ENCODE peak calls at places on chromosome 6, in four cellular contexts. E is transverse colon, W is spleen, N is HCT116. J is an unnamed sample.
A peak's percentile ranks its signal among the peaks of the same experiment; 100 is the strongest.

GRCh38 chr6:46706464-46706863 is 18.8 kb downstream of the TDRD6 start:
- DNase-seq in E (no peak), W (no peak), N (no peak), J (no peak)

GRCh38 chr6:25456249-25456648 is 177.1 kb downstream of the CARMIL1 start:
- DNase-seq in E (no peak), W (no peak), N (no peak), J (no peak)

GRCh38 chr6:137427670-137428290 is 66.4 kb downstream of the OLIG3 start:
- DNase-seq in E (no peak), W (no peak), N (no peak), J (no peak)

GRCh38 chr6:157261606-157262005 is 61.7 kb downstream of the TMEM242 start:
- DNase-seq in E (no peak), W (peak; percentile 42), N (no peak), J (no peak)

GRCh38 chr6:169342655-169343054 is 89.0 kb upstream of the THBS2 start:
- DNase-seq in E (no peak), W (no peak), N (no peak), J (no peak)

GRCh38 chr6:126905917-126906316 is 212.6 kb upstream of the RSPO3 start:
- DNase-seq in E (no peak), W (no peak), N (no peak), J (no peak)

GRCh38 chr6:144149894-144150672 is at the start of gene STX11:
- DNase-seq in E (peak; percentile 76), W (peak; percentile 95), N (no peak), J (peak; percentile 54)

GRCh38 chr6:139016337-139017213 is 12.0 kb upstream of the ABRACL start:
- DNase-seq in E (no peak), W (no peak), N (no peak), J (no peak)

GRCh38 chr6:5786321-5787053 is 220.2 kb downstream of the NRN1 start:
- DNase-seq in E (no peak), W (no peak), N (no peak), J (no peak)

GRCh38 chr6:135884136-135884535 is 32.6 kb downstream of the PDE7B start:
- DNase-seq in E (no peak), W (no peak), N (no peak), J (no peak)

GRCh38 chr6:168095741-168096250 is 16.8 kb upstream of the FRMD1 start:
- DNase-seq in E (no peak), W (peak; percentile 52), N (no peak), J (no peak)

GRCh38 chr6:52788478-52788877 is 15.1 kb downstream of the GSTA1 start:
- DNase-seq in E (no peak), W (no peak), N (no peak), J (no peak)

GRCh38 chr6:150202404-150202803 is 59.6 kb downstream of the PPP1R14C start:
- DNase-seq in E (peak; percentile 70), W (peak; percentile 66), N (no peak), J (no peak)

GRCh38 chr6:155314773-155315515 is 660 bp upstream of the TFB1M start:
- DNase-seq in E (peak; percentile 63), W (no peak), N (peak; percentile 82), J (peak; percentile 34)

GRCh38 chr6:170053966-170054661 is 236.8 kb downstream of the DLL1 start:
- DNase-seq in E (peak; percentile 4), W (peak; percentile 53), N (no peak), J (no peak)

GRCh38 chr6:38452816-38453215 is 186.9 kb downstream of the BTBD9 start:
- DNase-seq in E (no peak), W (no peak), N (no peak), J (no peak)

GRCh38 chr6:39961178-39961577 is 26.9 kb upstream of the MOCS1 start:
- DNase-seq in E (no peak), W (no peak), N (no peak), J (no peak)

GRCh38 chr6:114376611-114377206 is 33.9 kb upstream of the HS3ST5 start:
- DNase-seq in E (no peak), W (no peak), N (no peak), J (no peak)

GRCh38 chr6:130559166-130559565 is 193.3 kb downstream of the TMEM200A start:
- DNase-seq in E (no peak), W (no peak), N (no peak), J (no peak)

DNA sequence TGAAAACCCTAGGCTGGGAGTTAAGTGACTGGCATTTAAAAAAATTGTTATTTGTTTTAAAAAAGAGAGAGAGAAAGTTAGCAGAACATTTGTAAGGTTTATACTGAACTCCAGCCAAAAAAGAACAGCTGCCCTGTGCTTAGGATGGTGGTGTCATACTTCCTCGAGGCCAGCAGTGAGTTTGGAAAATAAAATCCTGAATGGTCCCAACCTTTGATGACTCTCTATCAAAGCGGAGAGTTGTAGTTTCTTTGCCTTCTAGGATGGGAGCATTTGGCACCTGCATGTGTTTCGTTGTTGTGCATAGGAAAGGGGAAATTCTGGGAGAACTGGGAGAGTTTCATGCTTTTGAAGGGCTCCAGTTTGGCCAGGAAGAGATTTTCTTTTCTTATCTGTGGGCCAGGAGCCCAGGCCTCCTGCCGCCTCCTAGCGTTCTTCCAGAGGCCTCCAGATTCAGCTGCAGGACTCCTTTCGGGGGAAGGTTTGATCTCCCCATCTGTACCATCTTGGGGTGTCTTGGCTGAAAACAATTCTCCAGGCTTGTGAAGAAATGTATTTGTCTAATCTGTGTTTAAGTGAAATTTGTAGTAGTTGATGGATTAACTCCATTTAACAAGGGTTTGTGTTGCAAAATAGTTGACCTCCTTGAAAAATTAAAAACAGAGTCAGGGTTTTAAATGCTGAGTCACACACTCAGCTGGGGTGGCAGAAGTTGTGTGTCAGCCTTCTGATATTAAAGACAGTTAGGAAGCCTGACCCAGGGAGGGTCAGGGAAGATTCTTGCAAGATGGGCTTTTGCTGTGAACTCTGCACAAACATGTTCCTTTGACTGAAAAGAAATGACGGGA is 63.4 kb downstream of the TXNDC5 start:
- DNase-seq in E (no peak), W (no peak), N (no peak), J (no peak)
- TF ChIP-seq POLR2AphosphoS5 in E (no peak), W (no peak), N (no peak), J (no peak)

GRCh38 chr6:96086745-96087144 is 71.0 kb downstream of the FUT9 start:
- DNase-seq in E (no peak), W (no peak), N (no peak), J (no peak)

DNA sequence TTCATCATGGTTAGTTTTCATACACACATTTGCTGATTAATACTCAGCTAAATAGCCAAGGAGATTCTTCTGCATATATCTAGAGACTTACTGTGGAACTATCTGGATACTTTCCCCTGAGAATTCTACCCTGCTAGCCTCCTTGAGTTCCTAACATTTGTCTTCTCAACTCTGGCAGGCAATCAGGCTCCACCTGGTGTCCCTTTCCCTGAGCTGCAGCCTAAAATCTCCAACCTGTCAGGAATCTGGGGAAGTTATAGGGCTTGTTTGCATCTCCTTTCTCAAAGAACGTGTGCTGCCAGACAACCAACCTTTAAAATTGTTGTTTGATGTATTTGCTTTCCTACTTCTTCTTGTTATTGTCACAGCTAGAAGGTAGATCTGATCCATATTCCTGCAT is 73.4 kb downstream of the FUT9 start:
- DNase-seq in E (no peak), W (no peak), N (peak; percentile 13), J (no peak)
- TF ChIP-seq CTCF in E (no peak), W (no peak), N (peak; percentile 57), J (no peak)

DNA sequence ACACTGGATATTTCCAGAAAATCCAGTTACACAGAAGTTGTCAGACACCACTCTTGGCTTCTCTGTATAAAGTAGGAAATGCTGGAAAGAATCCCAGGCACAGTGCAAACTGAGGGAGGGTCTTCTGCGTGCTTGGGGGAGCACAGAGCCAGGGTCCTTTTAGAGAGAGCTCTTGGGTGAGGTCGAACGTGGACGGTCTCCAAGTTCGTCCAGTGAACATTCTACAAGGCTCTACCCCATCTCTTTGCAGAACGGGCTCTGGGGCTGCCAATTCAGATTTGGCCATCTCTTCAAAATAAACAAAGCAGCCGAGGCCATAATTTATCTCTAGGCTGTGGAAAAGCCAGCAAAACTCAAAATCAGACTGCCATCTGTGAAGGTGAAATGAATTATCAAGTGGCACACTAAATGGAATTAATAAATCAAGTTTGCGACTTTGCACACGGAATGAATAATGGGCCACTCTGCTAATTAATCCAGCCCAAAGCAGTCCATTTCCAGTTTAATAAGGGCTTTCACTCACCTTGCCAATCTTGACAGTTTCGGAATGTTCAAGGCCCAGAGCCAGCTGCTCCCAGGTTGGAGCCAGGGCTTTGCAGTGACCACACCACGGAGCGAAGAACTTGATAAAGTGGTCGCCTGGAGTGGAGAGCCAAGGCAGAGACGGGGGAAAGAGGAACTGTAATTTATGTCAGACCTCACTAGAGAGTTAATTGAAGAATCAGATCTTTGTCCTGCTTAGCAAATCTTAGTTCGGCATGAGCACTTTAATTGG is 19.3 kb downstream of the TXNDC5 start:
- DNase-seq in E (no peak), W (peak; percentile 24), N (no peak), J (no peak)
- TF ChIP-seq POLR2AphosphoS5 in E (no peak), W (no peak), N (no peak), J (no peak)

DNA sequence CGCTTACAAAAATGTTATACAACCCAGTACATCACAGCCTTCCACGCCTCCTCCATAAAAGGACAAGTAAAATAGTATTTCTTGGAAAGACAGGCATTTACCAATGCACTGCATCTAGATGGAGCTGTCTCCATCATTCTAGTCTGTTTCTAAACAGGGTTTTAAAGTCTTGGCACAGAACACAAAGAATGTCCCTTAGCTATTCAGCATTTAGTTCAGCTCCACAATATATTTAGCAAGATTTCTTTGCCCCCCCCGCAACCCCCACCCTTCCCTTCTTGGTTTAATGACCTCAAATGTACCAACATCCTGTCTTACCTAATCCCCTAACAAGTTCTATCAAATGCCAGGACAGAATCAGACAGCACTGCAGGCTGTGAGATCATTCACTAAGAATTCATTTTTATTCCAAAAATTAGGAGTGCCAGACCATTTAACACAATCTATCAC is 198.6 kb downstream of the BACH2 start:
- DNase-seq in E (peak; percentile 19), W (no peak), N (no peak), J (peak; percentile 56)
- TF ChIP-seq CTCF in E (no peak), W (no peak), N (peak; percentile 15), J (peak; percentile 16)

GRCh38 chr6:89148016-89148750 is 2.3 kb downstream of the PM20D2 start:
- DNase-seq in E (no peak), W (no peak), N (peak; percentile 12), J (no peak)
- TF ChIP-seq POLR2AphosphoS5 in E (no peak), W (no peak), N (no peak), J (no peak)

J was measured in breast epithelium.